ENCODE peak calls at places on chromosomes 3 and 15, in four cellular contexts. I, H, G and R are unnamed samples.
A peak's percentile ranks its signal among the peaks of the same experiment; 100 is the strongest.

GRCh38 chr3:161221881-161222600 is 930 bp downstream of the NMD3 start:
- DNase-seq in G (no peak), I (no peak), H (no peak), R (no peak)

GRCh38 chr3:12707425-12707824 is 43.5 kb upstream of the RAF1 start:
- DNase-seq in I (no peak), G (no peak), H (no peak), R (no peak)

GRCh38 chr15:66679657-66680108 is 22.4 kb upstream of the SMAD6 start:
- DNase-seq in I (no peak), G (no peak), H (no peak), R (no peak)

GRCh38 chr3:47652142-47652541 is 73.5 kb upstream of the CSPG5 start:
- DNase-seq in I (no peak), H (no peak), G (no peak), R (no peak)

GRCh38 chr3:20503394-20504082 is 317.5 kb upstream of the SGO1 start:
- DNase-seq in I (no peak), G (no peak), H (no peak), R (no peak)

GRCh38 chr3:153166206-153166605 is 4.2 kb downstream of the RAP2B start:
- DNase-seq in I (no peak), H (no peak), G (no peak), R (no peak)

GRCh38 chr15:90866161-90866715 is 2.1 kb upstream of the FURIN start:
- DNase-seq in G (no peak), I (no peak), H (no peak), R (no peak)

GRCh38 chr15:26126070-26126469 is 262.9 kb upstream of the ATP10A start:
- DNase-seq in H (no peak), I (no peak), G (no peak), R (no peak)

GRCh38 chr15:74053941-74054529 is 28.3 kb downstream of the GOLGA6A start:
- DNase-seq in I (peak; percentile 52), G (peak; percentile 70), H (peak; percentile 78), R (peak; percentile 45)

DNA sequence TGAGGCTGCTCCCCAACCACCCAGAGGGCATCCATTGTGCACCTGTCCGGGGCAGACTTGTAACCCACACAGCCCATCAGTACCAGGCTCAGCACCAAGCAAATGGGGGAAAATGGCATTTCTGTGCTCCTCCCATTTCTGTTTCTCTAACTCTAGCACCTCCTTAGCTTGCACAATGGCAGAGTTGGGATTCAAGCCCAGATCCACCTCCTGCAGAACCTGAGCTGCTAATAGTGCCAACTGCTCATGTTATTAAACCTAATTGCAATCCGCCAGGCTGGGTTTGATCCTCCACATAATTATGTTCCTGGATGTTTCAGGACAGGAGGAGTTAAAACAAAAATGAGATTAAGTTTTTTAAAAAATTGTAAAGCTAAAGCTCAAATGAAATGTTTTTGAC is 235.0 kb downstream of the OCA2 start:
- DNase-seq in H (no peak), G (no peak), I (no peak), R (no peak)
- H3K9me3 ChIP-seq in H (no peaks in the 10 kb centered on the region), G (no peaks in the 10 kb centered on the region), I (no peaks in the 10 kb centered on the region), R (no peaks in the 10 kb centered on the region)

DNA sequence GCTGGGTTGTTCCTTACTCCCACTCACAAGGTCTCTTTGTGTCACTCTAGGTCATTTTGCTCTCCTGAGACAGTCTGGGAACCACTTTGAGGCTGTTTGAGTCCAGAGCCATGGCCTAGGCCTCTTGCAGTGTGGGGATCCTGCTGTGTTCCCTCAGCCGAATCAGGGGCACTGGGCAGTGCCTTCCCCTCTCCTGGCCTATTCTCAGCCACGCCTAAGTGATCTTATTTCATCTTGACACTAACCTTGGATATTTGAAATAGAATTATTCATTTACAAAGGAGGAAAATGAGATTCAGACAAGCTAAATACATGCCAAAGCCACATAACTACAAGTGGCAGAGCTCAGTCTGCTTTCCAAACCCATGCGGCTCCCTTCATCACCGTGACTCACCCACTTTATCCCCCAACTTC is 557.2 kb upstream of the TBL1XR1 start:
- DNase-seq in H (no peak), G (no peak), I (no peak), R (no peak)
- H3K9me3 ChIP-seq in H (no peaks in the 10 kb centered on the region), G (no peaks in the 10 kb centered on the region), I (no peaks in the 10 kb centered on the region), R (no peaks in the 10 kb centered on the region)

DNA sequence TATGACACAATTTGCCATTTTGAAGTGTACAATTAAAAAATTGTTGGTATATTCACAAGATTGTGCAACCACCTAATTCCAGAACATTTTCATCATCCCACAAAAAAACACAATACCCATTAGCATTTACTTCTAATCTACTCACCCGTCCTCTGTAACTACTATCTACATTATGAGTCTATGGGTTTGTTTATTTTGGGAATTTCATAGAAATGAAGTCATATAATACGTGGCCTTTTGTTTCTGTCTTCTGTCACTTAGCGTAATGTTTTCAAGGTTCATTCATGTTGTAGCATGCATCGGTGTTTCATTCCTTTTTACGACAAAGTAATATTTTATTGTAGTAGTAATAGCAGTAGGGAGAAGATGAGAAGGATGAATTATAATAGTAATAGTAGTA is 55.2 kb upstream of the CNTN6 start:
- DNase-seq in H (no peak), G (no peak), I (no peak), R (no peak)
- H3K9me3 ChIP-seq in H (no peaks in the 10 kb centered on the region), G (no peaks in the 10 kb centered on the region), I (peaks cover 7% of the 10 kb centered on the region), R (no peaks in the 10 kb centered on the region)

GRCh38 chr15:20657084-20657483 is 115.5 kb upstream of the GOLGA6L6 start:
- DNase-seq in I (no peak), H (no peak), G (no peak), R (no peak)
- H3K9me3 ChIP-seq in I (no peaks in the 10 kb centered on the region), H (no peaks in the 10 kb centered on the region), G (no peaks in the 10 kb centered on the region), R (no peaks in the 10 kb centered on the region)

GRCh38 chr3:49237344-49237743 is 39.7 kb downstream of the C3orf62 start:
- DNase-seq in G (no peak), I (no peak), H (no peak), R (no peak)

GRCh38 chr3:49238274-49239127 is 38.5 kb downstream of the C3orf62 start:
- DNase-seq in H (no peak), I (no peak), G (no peak), R (no peak)

GRCh38 chr3:49236226-49236625 is 40.8 kb downstream of the C3orf62 start:
- DNase-seq in H (no peak), G (no peak), I (no peak), R (no peak)
- H3K9me3 ChIP-seq in H (peaks cover 25% of the 10 kb centered on the region), G (no peaks in the 10 kb centered on the region), I (peaks cover 34% of the 10 kb centered on the region), R (peaks cover 3% of the 10 kb centered on the region)

GRCh38 chr3:138542977-138543376 is 51.1 kb downstream of the CEP70 start:
- DNase-seq in I (no peak), H (no peak), G (no peak), R (no peak)

GRCh38 chr3:138539352-138539751 is 54.7 kb downstream of the CEP70 start:
- DNase-seq in H (no peak), I (no peak), G (no peak), R (no peak)

GRCh38 chr3:138549578-138549977 is 44.5 kb downstream of the CEP70 start:
- DNase-seq in G (no peak), H (no peak), I (no peak), R (no peak)

GRCh38 chr3:138547342-138547975 is 46.6 kb downstream of the CEP70 start:
- DNase-seq in G (no peak), H (no peak), I (no peak), R (no peak)

GRCh38 chr3:138544546-138544945 is 49.5 kb downstream of the CEP70 start:
- DNase-seq in G (no peak), I (no peak), H (no peak), R (no peak)
- H3K9me3 ChIP-seq in G (no peaks in the 10 kb centered on the region), I (peaks cover 55% of the 10 kb centered on the region), H (peaks cover 9% of the 10 kb centered on the region), R (peaks cover 5% of the 10 kb centered on the region)

GRCh38 chr3:49872801-49873281 is 3.1 kb upstream of the CAMKV start:
- DNase-seq in H (peak; percentile 61), I (peak; percentile 24), G (no peak), R (peak; percentile 34)
- H3K9me3 ChIP-seq in H (no peaks in the 10 kb centered on the region), I (no peaks in the 10 kb centered on the region), G (no peaks in the 10 kb centered on the region), R (no peaks in the 10 kb centered on the region)

GRCh38 chr3:42914771-42915515 is 9.0 kb downstream of the ZNF662 start:
- DNase-seq in I (no peak), G (no peak), H (no peak), R (no peak)
- H3K9me3 ChIP-seq in I (peaks cover 33% of the 10 kb centered on the region), G (no peaks in the 10 kb centered on the region), H (peaks cover 11% of the 10 kb centered on the region), R (peaks cover 4% of the 10 kb centered on the region)